ENCODE peak calls at places on chromosome 13, in five cellular contexts. D is fibroblast of mammary gland, B is type B pancreatic cell, N is fibroblast of villous mesenchyme, I is cardiac fibroblast. Q is an unnamed sample.

GRCh38 chr13:23678768-23679167 is 108.6 kb downstream of the TNFRSF19 start:
- DNase-seq in I (no peak), B (no peak), N (peak), D (no peak), Q (no peak)

GRCh38 chr13:107864543-107865460 is 350.5 kb downstream of the LIG4 start:
- DNase-seq in D (peak), N (peak), I (peak), B (no peak), Q (peak)

GRCh38 chr13:49669735-49670309 is 21.5 kb downstream of the EBPL start:
- DNase-seq in I (peak), D (peak), N (peak), B (no peak), Q (peak)

GRCh38 chr13:84139561-84140158 is 257.4 kb upstream of the SLITRK1 start:
- DNase-seq in D (no peak), N (no peak), B (no peak), I (no peak), Q (no peak)

GRCh38 chr13:90868321-90868920 is 479.1 kb upstream of the MIR17HG start:
- DNase-seq in I (peak), N (peak), D (peak), B (no peak), Q (peak)

GRCh38 chr13:110944121-110944967 is 29.5 kb upstream of the ANKRD10 start:
- DNase-seq in N (peak), I (peak), B (no peak), D (peak), Q (peak)

GRCh38 chr13:73399347-73400216 is 340.8 kb downstream of the KLF5 start:
- DNase-seq in I (no peak), N (no peak), B (no peak), D (no peak), Q (no peak)

GRCh38 chr13:113943821-113944565 is 29.9 kb downstream of the C13orf46 start:
- DNase-seq in B (no peak), N (no peak), D (no peak), I (no peak), Q (no peak)

GRCh38 chr13:23771966-23772365 is 117.2 kb downstream of the MIPEP start:
- DNase-seq in B (no peak), I (no peak), N (peak), D (peak), Q (no peak)

GRCh38 chr13:108574856-108575255 is 54.6 kb upstream of the MYO16 start:
- DNase-seq in B (no peak), N (no peak), D (no peak), I (no peak), Q (no peak)

GRCh38 chr13:32475403-32475802 is 47.5 kb upstream of the N4BP2L1 start:
- DNase-seq in B (no peak), N (no peak), I (no peak), D (no peak), Q (no peak)

GRCh38 chr13:89169951-89170350 is 1498.8 kb downstream of the SLITRK5 start:
- DNase-seq in I (no peak), B (no peak), D (no peak), N (no peak), Q (no peak)

GRCh38 chr13:72458701-72459100 is 268.7 kb downstream of the MZT1 start:
- DNase-seq in B (no peak), D (peak), I (peak), N (peak), Q (no peak)

GRCh38 chr13:29901714-29902631 is 51.6 kb upstream of the UBL3 start:
- DNase-seq in D (peak), N (peak), I (peak), B (no peak), Q (peak)

GRCh38 chr13:73532582-73532981 is 473.8 kb downstream of the KLF5 start:
- DNase-seq in B (no peak), I (no peak), N (no peak), D (no peak), Q (no peak)

GRCh38 chr13:43522788-43523187 is 264.0 kb downstream of the ENOX1 start:
- DNase-seq in I (peak), N (peak), B (no peak), D (peak), Q (no peak)

GRCh38 chr13:110828705-110829104 is 86.2 kb downstream of the ANKRD10 start:
- DNase-seq in I (no peak), D (no peak), B (no peak), N (no peak), Q (no peak)

GRCh38 chr13:30835442-30835841 is 70.6 kb upstream of the MEDAG start:
- DNase-seq in N (peak), D (no peak), B (no peak), I (no peak), Q (no peak)

GRCh38 chr13:74556002-74556551 is 421.9 kb upstream of the KLF12 start:
- DNase-seq in I (no peak), B (no peak), N (no peak), D (no peak), Q (no peak)

GRCh38 chr13:113585828-113586355 is 1.3 kb downstream of the TFDP1 start:
- DNase-seq in N (peak), B (no peak), D (no peak), I (no peak), Q (no peak)

GRCh38 chr13:62209539-62209938 is 793.9 kb upstream of the PCDH20 start:
- DNase-seq in D (no peak), I (no peak), N (no peak), B (no peak), Q (no peak)

GRCh38 chr13:24249586-24249985 is 59.8 kb upstream of the C1QTNF9 start:
- DNase-seq in D (no peak), N (no peak), I (no peak), B (no peak), Q (no peak)

GRCh38 chr13:35472308-35473008 is 4.0 kb downstream of the MAB21L1 start:
- DNase-seq in D (peak), I (no peak), B (no peak), N (no peak), Q (no peak)

GRCh38 chr13:29038700-29039099 is 218.6 kb downstream of the MTUS2 start:
- DNase-seq in D (no peak), I (no peak), B (no peak), N (no peak), Q (no peak)

GRCh38 chr13:92590503-92590908 is 636.1 kb upstream of the GPC6 start:
- DNase-seq in I (peak), B (no peak), N (no peak), D (no peak), Q (peak)

GRCh38 chr13:109883181-109884180 is 97.1 kb upstream of the IRS2 start:
- DNase-seq in D (no peak), N (no peak), B (no peak), I (no peak), Q (no peak)

GRCh38 chr13:29520671-29521070 is 74.8 kb downstream of the SLC7A1 start:
- DNase-seq in D (peak), N (peak), I (peak), B (no peak), Q (no peak)

GRCh38 chr13:80669112-80669511 is 328.2 kb upstream of the SPRY2 start:
- DNase-seq in D (no peak), B (no peak), N (no peak), I (peak), Q (no peak)

GRCh38 chr13:114067381-114067885 is 65.0 kb downstream of the RASA3 start:
- DNase-seq in D (peak), I (peak), N (peak), B (no peak), Q (peak)

GRCh38 chr13:30125422-30126073 is 181.8 kb downstream of the KATNAL1 start:
- DNase-seq in D (peak), I (peak), N (peak), B (no peak), Q (peak)

GRCh38 chr13:64471916-64472315 is 2758.2 kb downstream of the PCDH9 start:
- DNase-seq in D (peak), N (peak), I (peak), B (no peak), Q (peak)

GRCh38 chr13:114249062-114249461 is 14.4 kb downstream of the CDC16 start:
- DNase-seq in B (no peak), N (no peak), I (no peak), D (no peak), Q (no peak)

GRCh38 chr13:114099191-114099590 is 33.2 kb downstream of the RASA3 start:
- DNase-seq in B (no peak), N (peak), I (peak), D (peak), Q (peak)

GRCh38 chr13:24512208-24513068 is at the start of gene PARP4:
- DNase-seq in B (peak), I (peak), N (peak), D (peak), Q (peak)

GRCh38 chr13:100550433-100550832 is 38.2 kb downstream of the GGACT start:
- DNase-seq in B (peak), N (peak), I (peak), D (peak), Q (no peak)

GRCh38 chr13:28707629-28708427 is 10.9 kb downstream of the SLC46A3 start:
- DNase-seq in N (peak), B (no peak), I (peak), D (peak), Q (peak)

GRCh38 chr13:42633495-42633894 is 59.5 kb downstream of the TNFSF11 start:
- DNase-seq in B (no peak), D (peak), N (peak), I (no peak), Q (no peak)

GRCh38 chr13:96780105-96780504 is 214.2 kb downstream of the OXGR1 start:
- DNase-seq in B (no peak), I (no peak), N (no peak), D (peak), Q (peak)

GRCh38 chr13:28161370-28161769 is 23.0 kb downstream of the PAN3 start:
- DNase-seq in I (peak), B (no peak), N (peak), D (peak), Q (no peak)

GRCh38 chr13:113535381-113535781 is 44.9 kb upstream of the DCUN1D2 start:
- DNase-seq in I (no peak), D (no peak), B (no peak), N (no peak), Q (no peak)

GRCh38 chr13:112212533-112212932 is 145.6 kb downstream of the SOX1 start:
- DNase-seq in D (no peak), B (no peak), N (no peak), I (no peak), Q (no peak)

GRCh38 chr13:112210401-112210800 is 143.5 kb downstream of the SOX1 start:
- DNase-seq in B (no peak), N (no peak), I (no peak), D (no peak), Q (no peak)

GRCh38 chr13:112217431-112217830 is 150.5 kb downstream of the SOX1 start:
- DNase-seq in D (no peak), I (no peak), B (no peak), N (no peak), Q (no peak)

GRCh38 chr13:112215871-112216270 is 148.9 kb downstream of the SOX1 start:
- DNase-seq in I (no peak), N (no peak), B (no peak), D (no peak), Q (no peak)

DNA sequence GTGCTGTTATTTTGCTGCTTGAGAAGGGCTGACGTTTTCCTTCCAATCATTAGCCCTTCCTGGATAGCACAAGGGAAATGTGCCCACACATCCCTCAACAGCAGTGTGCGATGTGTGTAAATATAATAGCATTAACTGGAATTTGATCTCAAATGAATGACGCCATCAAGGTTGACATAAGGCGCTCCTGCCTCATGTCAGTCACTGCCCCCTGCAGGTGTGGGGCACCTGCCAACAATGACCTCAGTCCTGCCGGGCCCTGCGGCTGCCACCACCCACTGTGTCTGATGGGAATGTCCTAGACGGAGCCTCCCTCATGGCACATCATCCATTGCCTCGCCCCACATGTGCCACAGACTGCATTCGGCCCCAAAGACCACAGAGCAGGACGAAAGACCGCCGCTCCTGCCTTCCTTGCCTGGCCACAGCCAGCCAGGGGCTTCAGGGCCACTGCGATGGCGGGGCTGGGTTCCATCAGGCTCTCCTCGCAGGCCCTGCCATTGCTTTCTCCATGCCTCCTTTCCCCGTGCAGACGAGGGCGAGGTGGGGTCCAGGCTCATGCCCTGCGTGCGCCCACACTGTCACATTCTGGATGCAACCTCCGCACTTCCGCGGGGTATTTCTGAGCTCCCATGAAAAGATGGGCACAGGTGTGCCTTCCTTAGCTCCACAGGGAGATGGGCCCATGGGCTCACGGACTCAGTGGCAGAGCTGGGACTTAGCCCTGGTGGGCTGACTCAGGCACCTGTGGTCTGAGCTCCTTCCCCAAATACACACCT is 146.7 kb downstream of the SOX1 start:
- DNase-seq in D (no peak), I (no peak), N (no peak), B (no peak), Q (no peak)
- TF ChIP-seq CTCF in D (no peak), I (no peak), N (no peak), B (no peak), Q (no peak)

DNA sequence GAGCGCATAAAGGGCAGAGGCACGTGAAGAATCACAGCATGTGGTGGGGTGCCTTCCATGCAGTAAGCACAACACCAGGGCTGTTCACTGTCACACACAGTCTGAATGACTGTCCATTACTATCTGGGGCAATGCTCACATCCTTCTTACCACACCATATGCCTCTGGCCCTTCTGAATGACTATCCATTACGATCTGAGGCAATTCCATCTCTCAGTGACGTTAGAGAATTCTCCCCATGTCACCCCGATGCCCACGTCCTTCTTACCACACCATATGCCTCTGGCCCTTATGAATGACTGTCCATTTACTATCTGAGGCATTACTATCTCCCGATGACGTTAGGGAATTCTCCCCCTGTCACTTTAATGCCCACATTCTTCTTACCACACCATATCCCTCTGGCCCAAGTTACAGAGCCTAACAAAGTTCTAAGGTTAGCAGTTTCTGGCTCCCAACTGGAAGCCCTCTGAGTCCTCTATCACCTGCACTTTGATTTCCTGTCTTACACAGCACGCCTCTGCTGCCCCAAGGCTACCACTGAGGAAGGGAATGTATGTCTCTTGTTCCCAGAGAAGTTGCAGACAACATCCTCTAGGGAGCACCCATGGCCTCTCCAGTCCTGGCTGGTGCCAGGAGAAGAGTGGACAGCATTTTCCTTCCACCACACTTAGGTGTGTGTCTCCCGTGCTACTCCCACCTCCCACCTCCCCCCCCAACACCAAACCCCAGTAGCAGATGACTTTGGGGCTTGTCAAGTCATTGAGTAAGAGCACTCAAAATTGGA is 154.8 kb downstream of the COG6 start:
- DNase-seq in B (no peak), N (no peak), D (peak), I (no peak), Q (peak)
- TF ChIP-seq CTCF in B (no peak), N (no peak), D (no peak), I (no peak), Q (no peak)

DNA sequence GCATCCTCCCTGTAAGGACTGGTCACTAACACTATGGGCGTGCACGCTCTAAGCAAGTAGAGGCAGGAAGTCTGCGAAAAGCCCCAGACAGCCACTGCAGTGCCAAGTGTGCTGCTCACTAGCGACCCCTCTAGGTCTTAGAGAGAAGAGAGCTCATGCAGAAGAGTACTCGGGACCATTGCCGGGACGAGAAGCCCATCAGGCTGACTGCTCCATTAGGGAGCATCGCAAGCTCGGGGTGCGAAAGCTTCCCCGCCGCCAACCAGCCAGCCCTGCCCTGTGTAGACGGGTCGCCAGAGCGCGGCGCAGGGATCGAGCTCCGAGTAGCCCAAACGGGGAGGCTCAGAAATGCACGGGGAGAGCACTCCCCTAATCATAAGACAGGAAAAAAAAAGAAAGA is 16.6 kb downstream of the POU4F1 start:
- DNase-seq in D (no peak), B (no peak), N (no peak), I (no peak), Q (no peak)
- TF ChIP-seq CTCF in D (peak), B (peak), N (peak), I (peak), Q (peak)

GRCh38 chr13:41587490-41587889 is 130.1 kb downstream of the RGCC start:
- DNase-seq in B (no peak), D (no peak), I (no peak), N (no peak), Q (no peak)
- TF ChIP-seq CTCF in B (peak), D (no peak), I (no peak), N (no peak), Q (no peak)

DNA sequence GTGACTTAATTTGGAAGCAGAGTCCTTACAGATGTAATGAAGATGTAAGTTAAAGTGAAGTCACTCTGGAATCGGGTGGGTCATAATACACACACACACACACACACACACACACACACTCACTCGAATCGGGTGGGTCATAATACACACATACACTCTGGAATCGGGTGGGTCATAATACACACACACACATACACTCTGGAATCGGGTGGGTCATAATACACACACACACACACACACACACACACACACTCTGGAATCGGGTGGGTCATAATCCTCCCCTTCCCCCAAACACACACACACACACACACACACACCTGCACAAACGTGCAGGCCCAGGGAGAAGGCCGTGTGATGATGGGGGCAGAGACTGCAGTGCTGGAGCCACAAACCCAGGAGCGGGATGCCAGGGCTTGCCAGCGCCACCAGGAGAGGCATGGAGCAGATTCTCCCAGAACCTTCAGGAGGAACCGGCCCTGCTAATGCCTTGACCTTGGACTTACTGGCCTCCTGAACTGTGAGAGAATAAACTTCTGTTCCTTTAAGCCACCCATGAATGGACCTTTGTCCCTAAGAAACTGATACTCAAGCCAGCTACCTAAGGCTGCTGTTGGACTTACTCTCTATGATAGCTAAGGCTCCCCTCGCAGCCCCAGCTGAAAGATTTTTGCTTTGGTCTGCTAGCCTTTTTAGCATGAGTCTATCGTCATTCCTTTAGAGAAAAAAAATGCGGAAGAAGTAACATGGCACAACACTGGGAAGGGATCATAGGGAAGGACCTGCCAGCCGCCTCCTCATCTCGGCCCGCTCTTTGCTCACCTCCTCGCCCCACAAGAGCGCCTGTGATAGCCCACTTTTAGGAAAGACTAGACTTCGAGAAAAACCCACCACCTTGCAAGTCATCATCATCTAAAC is 136.2 kb upstream of the RNF113B start:
- DNase-seq in N (no peak), I (no peak), B (no peak), D (no peak), Q (no peak)
- TF ChIP-seq CTCF in N (no peak), I (no peak), B (no peak), D (no peak), Q (no peak)

GRCh38 chr13:44576396-44577235 is 486 bp upstream of the TSC22D1 start:
- DNase-seq in I (no peak), B (peak), D (no peak), N (peak), Q (peak)
- TF ChIP-seq CTCF in I (no peak), B (no peak), D (no peak), N (no peak), Q (no peak)

Q was measured in MCF 10A.